ENCODE peak calls at places on chromosomes 4 and X, in five cellular contexts. S is cardiac muscle cell, B is NT2/D1, W is germinal center, T is ovary. J is an unnamed sample.

GRCh38 chr4:89284828-89285227 is 22.8 kb downstream of the GPRIN3 start:
- DNase-seq in B (no peak), S (no peak), T (no peak), W (no peak), J (no peak)

GRCh38 chrX:109622270-109622669 is 2.7 kb downstream of the KCNE5 start:
- DNase-seq in B (no peak), S (no peak), T (no peak), W (no peak), J (no peak)

GRCh38 chr4:176350671-176351070 is 30.9 kb downstream of the SPCS3 start:
- DNase-seq in W (no peak), T (no peak), S (no peak), B (no peak), J (no peak)

GRCh38 chr4:27318740-27319139 is 458.1 kb downstream of the STIM2 start:
- DNase-seq in S (peak; percentile 3), B (peak; percentile 65), W (peak; percentile 27), T (no peak), J (peak; percentile 7)

GRCh38 chrX:132030264-132030663 is 7.2 kb downstream of the STK26 start:
- DNase-seq in S (no peak), T (no peak), W (no peak), B (no peak), J (no peak)

GRCh38 chr4:108885211-108885610 is 122.4 kb upstream of the ETNPPL start:
- DNase-seq in W (no peak), B (no peak), T (no peak), S (peak; percentile 45), J (no peak)

GRCh38 chrX:14356401-14356800 is 172.9 kb upstream of the GLRA2 start:
- DNase-seq in B (no peak), W (no peak), S (no peak), T (no peak), J (no peak)

GRCh38 chr4:1026115-1026514 is 14.7 kb downstream of the FGFRL1 start:
- DNase-seq in T (no peak), S (no peak), W (peak; percentile 83), B (no peak), J (no peak)

J was measured in NCI-H460.